ENCODE peak calls at places on chromosomes 6 and 20, in ten cellular contexts. One of them, this sample, is unnamed.

GRCh38 chr6:110221738-110222137 is 41.5 kb downstream of the CDC40 start:
- DNase-seq in adrenal gland: no peak
- DNase-seq in NCI-H1092 treated with DMSO at 0.1 percent for 48 hours: no peak
- DNase-seq in mesenchymal stem cell: no peak
- DNase-seq in NCI-H1694 treated with DMSO at 0.1 percent for 48 hours: no peak
- DNase-seq in stromal cell of bone marrow: no peak
- DNase-seq in heart left ventricle: no peak
- DNase-seq in MCF 10A: no peak
- DNase-seq in neural crest cell: no peak
- DNase-seq in activated naive CD4-positive, alpha-beta T cell treated with Interleukin-2 at 50 U/mL for 16 hours: no peak
- DNase-seq in this sample: no peak

GRCh38 chr6:166344240-166344639 is 1.9 kb upstream of the SFT2D1 start:
- DNase-seq in adrenal gland: no peak
- DNase-seq in NCI-H1092 treated with DMSO at 0.1 percent for 48 hours: no peak
- DNase-seq in mesenchymal stem cell: no peak
- DNase-seq in NCI-H1694 treated with DMSO at 0.1 percent for 48 hours: no peak
- DNase-seq in stromal cell of bone marrow: no peak
- DNase-seq in heart left ventricle: no peak
- DNase-seq in MCF 10A: no peak
- DNase-seq in neural crest cell: no peak
- DNase-seq in activated naive CD4-positive, alpha-beta T cell treated with Interleukin-2 at 50 U/mL for 16 hours: no peak
- DNase-seq in this sample: no peak

GRCh38 chr6:1396952-1397868 is 7.8 kb downstream of the FOXF2 start:
- DNase-seq in adrenal gland: peak; percentile 36
- DNase-seq in NCI-H1092 treated with DMSO at 0.1 percent for 48 hours: no peak
- DNase-seq in mesenchymal stem cell: peak; percentile 83
- DNase-seq in NCI-H1694 treated with DMSO at 0.1 percent for 48 hours: peak; percentile 16
- DNase-seq in stromal cell of bone marrow: peak; percentile 41
- DNase-seq in heart left ventricle: peak; percentile 65
- DNase-seq in MCF 10A: peak; percentile 75
- DNase-seq in neural crest cell: peak; percentile 68
- DNase-seq in activated naive CD4-positive, alpha-beta T cell treated with Interleukin-2 at 50 U/mL for 16 hours: peak; percentile 74
- DNase-seq in this sample: peak; percentile 41

GRCh38 chr6:29537714-29538403 is 21.7 kb downstream of the UBD start:
- DNase-seq in adrenal gland: no peak
- DNase-seq in NCI-H1092 treated with DMSO at 0.1 percent for 48 hours: no peak
- DNase-seq in mesenchymal stem cell: no peak
- DNase-seq in NCI-H1694 treated with DMSO at 0.1 percent for 48 hours: no peak
- DNase-seq in stromal cell of bone marrow: no peak
- DNase-seq in heart left ventricle: no peak
- DNase-seq in MCF 10A: no peak
- DNase-seq in neural crest cell: no peak
- DNase-seq in activated naive CD4-positive, alpha-beta T cell treated with Interleukin-2 at 50 U/mL for 16 hours: no peak
- DNase-seq in this sample: no peak

GRCh38 chr20:53707341-53708102 is 113.9 kb upstream of the ZNF217 start:
- DNase-seq in adrenal gland: no peak
- DNase-seq in NCI-H1092 treated with DMSO at 0.1 percent for 48 hours: no peak
- DNase-seq in mesenchymal stem cell: peak; percentile 65
- DNase-seq in NCI-H1694 treated with DMSO at 0.1 percent for 48 hours: no peak
- DNase-seq in stromal cell of bone marrow: peak; percentile 57
- DNase-seq in heart left ventricle: no peak
- DNase-seq in MCF 10A: no peak
- DNase-seq in neural crest cell: no peak
- DNase-seq in activated naive CD4-positive, alpha-beta T cell treated with Interleukin-2 at 50 U/mL for 16 hours: peak; percentile 53
- DNase-seq in this sample: no peak

GRCh38 chr6:144862769-144863168 is 577.6 kb downstream of the UTRN start:
- DNase-seq in adrenal gland: no peak
- DNase-seq in NCI-H1092 treated with DMSO at 0.1 percent for 48 hours: no peak
- DNase-seq in mesenchymal stem cell: no peak
- DNase-seq in NCI-H1694 treated with DMSO at 0.1 percent for 48 hours: no peak
- DNase-seq in stromal cell of bone marrow: no peak
- DNase-seq in heart left ventricle: no peak
- DNase-seq in MCF 10A: no peak
- DNase-seq in neural crest cell: no peak
- DNase-seq in activated naive CD4-positive, alpha-beta T cell treated with Interleukin-2 at 50 U/mL for 16 hours: no peak
- DNase-seq in this sample: no peak

GRCh38 chr20:48733296-48733790 is 94.5 kb downstream of the PREX1 start:
- DNase-seq in adrenal gland: no peak
- DNase-seq in NCI-H1092 treated with DMSO at 0.1 percent for 48 hours: no peak
- DNase-seq in mesenchymal stem cell: peak; percentile 9
- DNase-seq in NCI-H1694 treated with DMSO at 0.1 percent for 48 hours: peak; percentile 16
- DNase-seq in stromal cell of bone marrow: no peak
- DNase-seq in heart left ventricle: no peak
- DNase-seq in MCF 10A: peak; percentile 8
- DNase-seq in neural crest cell: no peak
- DNase-seq in activated naive CD4-positive, alpha-beta T cell treated with Interleukin-2 at 50 U/mL for 16 hours: no peak
- DNase-seq in this sample: no peak

GRCh38 chr6:21999012-21999528 is 297.8 kb downstream of the PRL start:
- DNase-seq in adrenal gland: no peak
- DNase-seq in NCI-H1092 treated with DMSO at 0.1 percent for 48 hours: no peak
- DNase-seq in mesenchymal stem cell: peak; percentile 79
- DNase-seq in NCI-H1694 treated with DMSO at 0.1 percent for 48 hours: peak; percentile 95
- DNase-seq in stromal cell of bone marrow: peak; percentile 40
- DNase-seq in heart left ventricle: no peak
- DNase-seq in MCF 10A: no peak
- DNase-seq in neural crest cell: no peak
- DNase-seq in activated naive CD4-positive, alpha-beta T cell treated with Interleukin-2 at 50 U/mL for 16 hours: no peak
- DNase-seq in this sample: no peak

GRCh38 chr20:51440589-51440988 is 101.9 kb downstream of the NFATC2 start:
- DNase-seq in adrenal gland: no peak
- DNase-seq in NCI-H1092 treated with DMSO at 0.1 percent for 48 hours: no peak
- DNase-seq in mesenchymal stem cell: no peak
- DNase-seq in NCI-H1694 treated with DMSO at 0.1 percent for 48 hours: no peak
- DNase-seq in stromal cell of bone marrow: no peak
- DNase-seq in heart left ventricle: no peak
- DNase-seq in MCF 10A: no peak
- DNase-seq in neural crest cell: no peak
- DNase-seq in activated naive CD4-positive, alpha-beta T cell treated with Interleukin-2 at 50 U/mL for 16 hours: no peak
- DNase-seq in this sample: no peak

GRCh38 chr20:50233325-50234212 is 42.9 kb downstream of the CEBPB start:
- DNase-seq in adrenal gland: peak; percentile 48
- DNase-seq in NCI-H1092 treated with DMSO at 0.1 percent for 48 hours: no peak
- DNase-seq in mesenchymal stem cell: no peak
- DNase-seq in NCI-H1694 treated with DMSO at 0.1 percent for 48 hours: no peak
- DNase-seq in stromal cell of bone marrow: no peak
- DNase-seq in heart left ventricle: no peak
- DNase-seq in MCF 10A: no peak
- DNase-seq in neural crest cell: no peak
- DNase-seq in activated naive CD4-positive, alpha-beta T cell treated with Interleukin-2 at 50 U/mL for 16 hours: no peak
- DNase-seq in this sample: no peak

GRCh38 chr6:18343741-18344140 is 43.4 kb upstream of the RNF144B start:
- DNase-seq in adrenal gland: no peak
- DNase-seq in NCI-H1092 treated with DMSO at 0.1 percent for 48 hours: no peak
- DNase-seq in mesenchymal stem cell: peak; percentile 4
- DNase-seq in NCI-H1694 treated with DMSO at 0.1 percent for 48 hours: no peak
- DNase-seq in stromal cell of bone marrow: peak; percentile 20
- DNase-seq in heart left ventricle: no peak
- DNase-seq in MCF 10A: peak; percentile 47
- DNase-seq in neural crest cell: no peak
- DNase-seq in activated naive CD4-positive, alpha-beta T cell treated with Interleukin-2 at 50 U/mL for 16 hours: no peak
- DNase-seq in this sample: peak; percentile 84

GRCh38 chr6:39366875-39367618 is 44.5 kb upstream of the KCNK16 start:
- DNase-seq in adrenal gland: peak; percentile 85
- DNase-seq in NCI-H1092 treated with DMSO at 0.1 percent for 48 hours: no peak
- DNase-seq in mesenchymal stem cell: peak; percentile 36
- DNase-seq in NCI-H1694 treated with DMSO at 0.1 percent for 48 hours: no peak
- DNase-seq in stromal cell of bone marrow: no peak
- DNase-seq in heart left ventricle: no peak
- DNase-seq in MCF 10A: no peak
- DNase-seq in neural crest cell: no peak
- DNase-seq in activated naive CD4-positive, alpha-beta T cell treated with Interleukin-2 at 50 U/mL for 16 hours: no peak
- DNase-seq in this sample: no peak

GRCh38 chr6:87351583-87351982 is 7.0 kb downstream of the C6orf163 start:
- DNase-seq in adrenal gland: no peak
- DNase-seq in NCI-H1092 treated with DMSO at 0.1 percent for 48 hours: no peak
- DNase-seq in mesenchymal stem cell: no peak
- DNase-seq in NCI-H1694 treated with DMSO at 0.1 percent for 48 hours: no peak
- DNase-seq in stromal cell of bone marrow: no peak
- DNase-seq in heart left ventricle: no peak
- DNase-seq in MCF 10A: no peak
- DNase-seq in neural crest cell: no peak
- DNase-seq in activated naive CD4-positive, alpha-beta T cell treated with Interleukin-2 at 50 U/mL for 16 hours: no peak
- DNase-seq in this sample: no peak

GRCh38 chr6:79630883-79631799 is at the start of gene SH3BGRL2:
- DNase-seq in adrenal gland: peak; percentile 68
- DNase-seq in NCI-H1092 treated with DMSO at 0.1 percent for 48 hours: peak; percentile 70
- DNase-seq in mesenchymal stem cell: peak; percentile 76
- DNase-seq in NCI-H1694 treated with DMSO at 0.1 percent for 48 hours: peak; percentile 38
- DNase-seq in stromal cell of bone marrow: peak; percentile 25
- DNase-seq in heart left ventricle: peak; percentile 66
- DNase-seq in MCF 10A: peak; percentile 66
- DNase-seq in neural crest cell: peak; percentile 76
- DNase-seq in activated naive CD4-positive, alpha-beta T cell treated with Interleukin-2 at 50 U/mL for 16 hours: peak; percentile 5
- DNase-seq in this sample: no peak

GRCh38 chr6:121780325-121781313 is 345.2 kb downstream of the GJA1 start:
- DNase-seq in adrenal gland: peak; percentile 89
- DNase-seq in NCI-H1092 treated with DMSO at 0.1 percent for 48 hours: no peak
- DNase-seq in mesenchymal stem cell: no peak
- DNase-seq in NCI-H1694 treated with DMSO at 0.1 percent for 48 hours: no peak
- DNase-seq in stromal cell of bone marrow: peak; percentile 97
- DNase-seq in heart left ventricle: peak; percentile 87
- DNase-seq in MCF 10A: peak; percentile 98
- DNase-seq in neural crest cell: no peak
- DNase-seq in activated naive CD4-positive, alpha-beta T cell treated with Interleukin-2 at 50 U/mL for 16 hours: no peak
- DNase-seq in this sample: peak; percentile 78

GRCh38 chr6:74356385-74356784 is 660.4 kb downstream of the CD109 start:
- DNase-seq in adrenal gland: no peak
- DNase-seq in NCI-H1092 treated with DMSO at 0.1 percent for 48 hours: no peak
- DNase-seq in mesenchymal stem cell: peak; percentile 32
- DNase-seq in NCI-H1694 treated with DMSO at 0.1 percent for 48 hours: no peak
- DNase-seq in stromal cell of bone marrow: no peak
- DNase-seq in heart left ventricle: no peak
- DNase-seq in MCF 10A: peak; percentile 62
- DNase-seq in neural crest cell: no peak
- DNase-seq in activated naive CD4-positive, alpha-beta T cell treated with Interleukin-2 at 50 U/mL for 16 hours: no peak
- DNase-seq in this sample: peak; percentile 30

GRCh38 chr6:136526937-136527336 is 23.3 kb downstream of the MAP7 start:
- DNase-seq in adrenal gland: no peak
- DNase-seq in NCI-H1092 treated with DMSO at 0.1 percent for 48 hours: no peak
- DNase-seq in mesenchymal stem cell: no peak
- DNase-seq in NCI-H1694 treated with DMSO at 0.1 percent for 48 hours: no peak
- DNase-seq in stromal cell of bone marrow: no peak
- DNase-seq in heart left ventricle: no peak
- DNase-seq in MCF 10A: no peak
- DNase-seq in neural crest cell: no peak
- DNase-seq in activated naive CD4-positive, alpha-beta T cell treated with Interleukin-2 at 50 U/mL for 16 hours: no peak
- DNase-seq in this sample: no peak

GRCh38 chr6:82144007-82144851 is 103.3 kb downstream of the IBTK start:
- DNase-seq in adrenal gland: peak; percentile 70
- DNase-seq in NCI-H1092 treated with DMSO at 0.1 percent for 48 hours: no peak
- DNase-seq in mesenchymal stem cell: peak; percentile 98
- DNase-seq in NCI-H1694 treated with DMSO at 0.1 percent for 48 hours: peak; percentile 71
- DNase-seq in stromal cell of bone marrow: peak; percentile 99
- DNase-seq in heart left ventricle: peak; percentile 38
- DNase-seq in MCF 10A: peak; percentile 91
- DNase-seq in neural crest cell: no peak
- DNase-seq in activated naive CD4-positive, alpha-beta T cell treated with Interleukin-2 at 50 U/mL for 16 hours: no peak
- DNase-seq in this sample: peak; percentile 94

GRCh38 chr20:19880256-19881079 is 122.4 kb downstream of the RIN2 start:
- DNase-seq in adrenal gland: peak; percentile 64
- DNase-seq in NCI-H1092 treated with DMSO at 0.1 percent for 48 hours: no peak
- DNase-seq in mesenchymal stem cell: peak; percentile 92
- DNase-seq in NCI-H1694 treated with DMSO at 0.1 percent for 48 hours: no peak
- DNase-seq in stromal cell of bone marrow: no peak
- DNase-seq in heart left ventricle: no peak
- DNase-seq in MCF 10A: peak; percentile 52
- DNase-seq in neural crest cell: no peak
- DNase-seq in activated naive CD4-positive, alpha-beta T cell treated with Interleukin-2 at 50 U/mL for 16 hours: no peak
- DNase-seq in this sample: peak; percentile 77

GRCh38 chr6:122869437-122870024 is 80.5 kb downstream of the SMPDL3A start:
- DNase-seq in adrenal gland: peak; percentile 18
- DNase-seq in NCI-H1092 treated with DMSO at 0.1 percent for 48 hours: peak; percentile 46
- DNase-seq in mesenchymal stem cell: peak; percentile 60
- DNase-seq in NCI-H1694 treated with DMSO at 0.1 percent for 48 hours: peak; percentile 56
- DNase-seq in stromal cell of bone marrow: peak; percentile 9
- DNase-seq in heart left ventricle: no peak
- DNase-seq in MCF 10A: peak; percentile 79
- DNase-seq in neural crest cell: peak; percentile 22
- DNase-seq in activated naive CD4-positive, alpha-beta T cell treated with Interleukin-2 at 50 U/mL for 16 hours: no peak
- DNase-seq in this sample: peak; percentile 52

GRCh38 chr6:109790131-109790530 is 99.0 kb downstream of the FIG4 start:
- DNase-seq in adrenal gland: no peak
- DNase-seq in NCI-H1092 treated with DMSO at 0.1 percent for 48 hours: no peak
- DNase-seq in mesenchymal stem cell: peak; percentile 54
- DNase-seq in NCI-H1694 treated with DMSO at 0.1 percent for 48 hours: no peak
- DNase-seq in stromal cell of bone marrow: no peak
- DNase-seq in heart left ventricle: no peak
- DNase-seq in MCF 10A: no peak
- DNase-seq in neural crest cell: no peak
- DNase-seq in activated naive CD4-positive, alpha-beta T cell treated with Interleukin-2 at 50 U/mL for 16 hours: no peak
- DNase-seq in this sample: no peak

GRCh38 chr6:34798057-34798456 is 6.2 kb downstream of the BLTP3A start:
- DNase-seq in adrenal gland: no peak
- DNase-seq in NCI-H1092 treated with DMSO at 0.1 percent for 48 hours: no peak
- DNase-seq in mesenchymal stem cell: no peak
- DNase-seq in NCI-H1694 treated with DMSO at 0.1 percent for 48 hours: no peak
- DNase-seq in stromal cell of bone marrow: no peak
- DNase-seq in heart left ventricle: no peak
- DNase-seq in MCF 10A: no peak
- DNase-seq in neural crest cell: no peak
- DNase-seq in activated naive CD4-positive, alpha-beta T cell treated with Interleukin-2 at 50 U/mL for 16 hours: no peak
- DNase-seq in this sample: no peak

GRCh38 chr6:148943451-148943850 is 196.6 kb downstream of the UST start:
- DNase-seq in adrenal gland: no peak
- DNase-seq in NCI-H1092 treated with DMSO at 0.1 percent for 48 hours: no peak
- DNase-seq in mesenchymal stem cell: peak; percentile 8
- DNase-seq in NCI-H1694 treated with DMSO at 0.1 percent for 48 hours: no peak
- DNase-seq in stromal cell of bone marrow: no peak
- DNase-seq in heart left ventricle: no peak
- DNase-seq in MCF 10A: no peak
- DNase-seq in neural crest cell: no peak
- DNase-seq in activated naive CD4-positive, alpha-beta T cell treated with Interleukin-2 at 50 U/mL for 16 hours: no peak
- DNase-seq in this sample: no peak

GRCh38 chr6:117072781-117073180 is 192.6 kb upstream of the VGLL2 start:
- DNase-seq in adrenal gland: no peak
- DNase-seq in NCI-H1092 treated with DMSO at 0.1 percent for 48 hours: no peak
- DNase-seq in mesenchymal stem cell: no peak
- DNase-seq in NCI-H1694 treated with DMSO at 0.1 percent for 48 hours: no peak
- DNase-seq in stromal cell of bone marrow: no peak
- DNase-seq in heart left ventricle: no peak
- DNase-seq in MCF 10A: no peak
- DNase-seq in neural crest cell: no peak
- DNase-seq in activated naive CD4-positive, alpha-beta T cell treated with Interleukin-2 at 50 U/mL for 16 hours: no peak
- DNase-seq in this sample: no peak

GRCh38 chr20:5621305-5621704 is 128.9 kb upstream of the SHLD1 start:
- DNase-seq in adrenal gland: peak; percentile 79
- DNase-seq in NCI-H1092 treated with DMSO at 0.1 percent for 48 hours: peak; percentile 96
- DNase-seq in mesenchymal stem cell: no peak
- DNase-seq in NCI-H1694 treated with DMSO at 0.1 percent for 48 hours: peak; percentile 90
- DNase-seq in stromal cell of bone marrow: no peak
- DNase-seq in heart left ventricle: no peak
- DNase-seq in MCF 10A: peak; percentile 82
- DNase-seq in neural crest cell: no peak
- DNase-seq in activated naive CD4-positive, alpha-beta T cell treated with Interleukin-2 at 50 U/mL for 16 hours: no peak
- DNase-seq in this sample: no peak

GRCh38 chr6:169723991-169724553 is at the start of gene PHF10:
- DNase-seq in adrenal gland: no peak
- DNase-seq in NCI-H1092 treated with DMSO at 0.1 percent for 48 hours: peak; percentile 85
- DNase-seq in mesenchymal stem cell: peak; percentile 37
- DNase-seq in NCI-H1694 treated with DMSO at 0.1 percent for 48 hours: no peak
- DNase-seq in stromal cell of bone marrow: no peak
- DNase-seq in heart left ventricle: peak; percentile 45
- DNase-seq in MCF 10A: peak; percentile 26
- DNase-seq in neural crest cell: peak; percentile 34
- DNase-seq in activated naive CD4-positive, alpha-beta T cell treated with Interleukin-2 at 50 U/mL for 16 hours: peak; percentile 50
- DNase-seq in this sample: no peak

GRCh38 chr6:119145111-119145510 is 66.6 kb upstream of the FAM184A start:
- DNase-seq in adrenal gland: no peak
- DNase-seq in NCI-H1092 treated with DMSO at 0.1 percent for 48 hours: no peak
- DNase-seq in mesenchymal stem cell: no peak
- DNase-seq in NCI-H1694 treated with DMSO at 0.1 percent for 48 hours: no peak
- DNase-seq in stromal cell of bone marrow: no peak
- DNase-seq in heart left ventricle: no peak
- DNase-seq in MCF 10A: no peak
- DNase-seq in neural crest cell: no peak
- DNase-seq in activated naive CD4-positive, alpha-beta T cell treated with Interleukin-2 at 50 U/mL for 16 hours: no peak
- DNase-seq in this sample: no peak

GRCh38 chr20:25285091-25285647 is 37.3 kb downstream of the PYGB start:
- DNase-seq in adrenal gland: no peak
- DNase-seq in NCI-H1092 treated with DMSO at 0.1 percent for 48 hours: no peak
- DNase-seq in mesenchymal stem cell: no peak
- DNase-seq in NCI-H1694 treated with DMSO at 0.1 percent for 48 hours: peak; percentile 82
- DNase-seq in stromal cell of bone marrow: no peak
- DNase-seq in heart left ventricle: peak; percentile 15
- DNase-seq in MCF 10A: no peak
- DNase-seq in neural crest cell: no peak
- DNase-seq in activated naive CD4-positive, alpha-beta T cell treated with Interleukin-2 at 50 U/mL for 16 hours: no peak
- DNase-seq in this sample: no peak